ENCODE peak calls at places on chromosomes 1 and 21, in six cellular contexts. U, Z, P, I, L and V are unnamed samples.

GRCh38 chr1:171901245-171901644 is 59.9 kb downstream of the DNM3 start:
- DNase-seq in L (no peak), Z (peak), P (no peak), U (no peak), I (no peak), V (no peak)

GRCh38 chr1:118113261-118113660 is 71.8 kb downstream of the SPAG17 start:
- DNase-seq in Z (peak), P (no peak), U (no peak), L (no peak), I (no peak), V (no peak)

GRCh38 chr1:100036718-100037664 is 67.2 kb downstream of the SLC35A3 start:
- DNase-seq in P (no peak), U (no peak), I (peak), L (peak), Z (peak), V (no peak)

GRCh38 chr1:18970762-18971161 is 14.3 kb upstream of the IFFO2 start:
- DNase-seq in U (no peak), P (no peak), Z (peak), L (no peak), I (no peak), V (no peak)

GRCh38 chr1:23480187-23481025 is 3.6 kb downstream of the ASAP3 start:
- DNase-seq in P (no peak), Z (no peak), I (no peak), L (no peak), U (no peak), V (no peak)

GRCh38 chr1:17586172-17586963 is 46.9 kb downstream of the ARHGEF10L start:
- DNase-seq in P (no peak), I (peak), Z (peak), L (no peak), U (peak), V (no peak)

GRCh38 chr1:57167997-57168396 is 202.2 kb upstream of the C8B start:
- DNase-seq in L (no peak), U (no peak), Z (no peak), P (no peak), I (no peak), V (peak)

GRCh38 chr21:38937286-38937790 is 131.6 kb downstream of the ETS2 start:
- DNase-seq in L (no peak), U (no peak), P (no peak), I (no peak), Z (no peak), V (no peak)

GRCh38 chr1:227169322-227169721 is 149.0 kb downstream of the CDC42BPA start:
- DNase-seq in U (no peak), I (no peak), Z (no peak), L (peak), P (no peak), V (no peak)

GRCh38 chr1:89829186-89829585 is 8.4 kb downstream of the LRRC8D start:
- DNase-seq in U (no peak), L (no peak), I (no peak), Z (no peak), P (no peak), V (no peak)

GRCh38 chr21:45330851-45331261 is 43.2 kb upstream of the POFUT2 start:
- DNase-seq in P (no peak), I (no peak), U (no peak), L (no peak), Z (no peak), V (no peak)

GRCh38 chr1:173222149-173223030 is 15.3 kb upstream of the TNFSF4 start:
- DNase-seq in Z (no peak), I (no peak), P (no peak), L (no peak), U (no peak), V (no peak)

GRCh38 chr1:99850458-99850974 is 355 bp downstream of the AGL start:
- DNase-seq in P (no peak), L (peak), I (no peak), Z (no peak), U (no peak), V (no peak)

GRCh38 chr1:154961497-154962237 is at the start of gene PYGO2:
- DNase-seq in Z (peak), P (peak), U (no peak), L (peak), I (peak), V (peak)

GRCh38 chr1:171441278-171441677 is 44.1 kb upstream of the PRRC2C start:
- DNase-seq in I (no peak), L (no peak), Z (peak), P (no peak), U (peak), V (no peak)

GRCh38 chr21:42974832-42975820 is 764 bp downstream of the PKNOX1 start:
- DNase-seq in I (peak), P (peak), L (peak), U (no peak), Z (peak), V (peak)

GRCh38 chr1:65924471-65924870 is 131.8 kb downstream of the PDE4B start:
- DNase-seq in P (no peak), U (no peak), L (no peak), Z (peak), I (no peak), V (no peak)

GRCh38 chr1:50562106-50562505 is 138.9 kb upstream of the DMRTA2 start:
- DNase-seq in U (no peak), I (no peak), L (no peak), P (no peak), Z (no peak), V (no peak)

GRCh38 chr1:167714851-167715652 is 6.7 kb upstream of the MPZL1 start:
- DNase-seq in L (peak), Z (peak), I (peak), P (peak), U (peak), V (peak)

GRCh38 chr1:229407206-229408026 is 26.5 kb downstream of the ACTA1 start:
- DNase-seq in U (no peak), I (no peak), Z (peak), L (no peak), P (no peak), V (no peak)

GRCh38 chr1:86516366-86516765 is 30.5 kb upstream of the CLCA4 start:
- DNase-seq in U (no peak), P (no peak), Z (peak), L (no peak), I (no peak), V (no peak)

GRCh38 chr1:218517507-218517906 is 172.4 kb downstream of the TGFB2 start:
- DNase-seq in Z (no peak), L (no peak), I (no peak), U (no peak), P (no peak), V (no peak)

GRCh38 chr1:37513795-37514349 is 694 bp downstream of the MEAF6 start:
- DNase-seq in L (peak), P (peak), I (peak), Z (peak), U (no peak), V (peak)

GRCh38 chr1:51220548-51220947 is 15.5 kb upstream of the RNF11 start:
- DNase-seq in L (no peak), U (no peak), I (no peak), Z (peak), P (no peak), V (peak)

GRCh38 chr1:59484090-59484489 is 187.2 kb downstream of the FGGY start:
- DNase-seq in I (no peak), U (peak), L (no peak), P (no peak), Z (peak), V (no peak)

GRCh38 chr1:3174487-3175247 is 105.7 kb downstream of the PRDM16 start:
- DNase-seq in P (no peak), I (no peak), U (no peak), Z (peak), L (peak), V (no peak)

GRCh38 chr1:212256404-212256803 is 28.8 kb upstream of the PPP2R5A start:
- DNase-seq in P (no peak), I (no peak), Z (no peak), L (peak), U (no peak), V (no peak)

GRCh38 chr1:111448482-111448917 is 556 bp downstream of the WDR77 start:
- DNase-seq in P (no peak), I (peak), L (no peak), Z (peak), U (no peak), V (peak)

GRCh38 chr1:197696372-197696771 is 78.9 kb downstream of the DENND1B start:
- DNase-seq in L (no peak), U (no peak), Z (peak), P (no peak), I (no peak), V (no peak)

GRCh38 chr1:216325946-216326345 is 97.3 kb downstream of the USH2A start:
- DNase-seq in L (no peak), I (no peak), U (no peak), Z (peak), P (no peak), V (no peak)

GRCh38 chr1:189434461-189434860 is 1043.2 kb downstream of the BRINP3 start:
- DNase-seq in I (peak), L (no peak), P (no peak), U (no peak), Z (peak), V (no peak)